ENCODE peak calls at places on chromosomes 13 and 19, in five cellular contexts. Q is CD4-positive, alpha-beta memory T cell; S is CD8-positive, alpha-beta memory T cell; R is transverse colon; A is kidney. D is an unnamed sample. For H3K9me3, the result is how much of the 10 kb centered on the place peaks cover.

GRCh38 chr13:110758195-110758594 is 44.7 kb downstream of the ING1 start:
- DNase-seq in Q (no peak), S (no peak), R (no peak), A (no peak), D (no peak)

GRCh38 chr19:10126213-10126639 is 6.5 kb upstream of the EIF3G start:
- DNase-seq in Q (no peak), S (no peak), R (no peak), A (no peak), D (no peak)

GRCh38 chr13:67574320-67575233 is 344.4 kb upstream of the PCDH9 start:
- DNase-seq in Q (no peak), S (no peak), R (no peak), A (no peak), D (no peak)

GRCh38 chr13:113551081-113552000 is 33.2 kb upstream of the TFDP1 start:
- DNase-seq in Q (no peak), S (no peak), R (peak), A (peak), D (peak)

GRCh38 chr13:66180806-66181205 is 1049.3 kb downstream of the PCDH9 start:
- DNase-seq in Q (no peak), S (no peak), R (no peak), A (no peak), D (no peak)

GRCh38 chr19:11197291-11198174 is at the start of gene KANK2:
- DNase-seq in Q (peak), S (peak), R (peak), A (peak), D (peak)

GRCh38 chr19:28883241-28883693 is 329.7 kb downstream of the UQCRFS1 start:
- DNase-seq in Q (no peak), S (no peak), R (no peak), A (no peak), D (no peak)

GRCh38 chr19:10780368-10780767 is 55.6 kb downstream of the TMED1 start:
- DNase-seq in Q (no peak), S (no peak), R (peak), A (no peak), D (peak)

GRCh38 chr13:99322297-99323103 is 15.3 kb upstream of the GPR183 start:
- DNase-seq in Q (peak), S (no peak), R (no peak), A (no peak), D (no peak)

GRCh38 chr19:41804327-41804726 is 7.9 kb downstream of the CEACAM3 start:
- DNase-seq in Q (no peak), S (no peak), R (no peak), A (no peak), D (no peak)

GRCh38 chr13:113120300-113121182 is 2.1 kb upstream of the F10 start:
- DNase-seq in Q (no peak), S (no peak), R (no peak), A (peak), D (no peak)

GRCh38 chr13:75857291-75857690 is 221.2 kb downstream of the LMO7 start:
- DNase-seq in Q (no peak), S (no peak), R (no peak), A (no peak), D (no peak)

GRCh38 chr13:50798923-50799322 is 44.6 kb downstream of the DLEU7 start:
- DNase-seq in Q (no peak), S (no peak), R (no peak), A (no peak), D (no peak)

GRCh38 chr13:19658192-19658591 is 24.7 kb downstream of the MPHOSPH8 start:
- DNase-seq in Q (no peak), S (no peak), R (no peak), A (no peak), D (no peak)

GRCh38 chr19:4327877-4328242 is 10.8 kb downstream of the STAP2 start:
- DNase-seq in Q (no peak), S (no peak), R (no peak), A (no peak), D (no peak)
- H3K4me3 ChIP-seq in Q (peak), S (peak), R (peak), A (no peak), D (no peak)

GRCh38 chr13:43894438-43894837 is 14.7 kb downstream of the LACC1 start:
- DNase-seq in Q (no peak), S (no peak), R (no peak), A (no peak), D (no peak)
- H3K9me3 ChIP-seq in Q (under half), S (under half), R (under half), A (under half), D (under half)

GRCh38 chr19:14511245-14511625 is 7.0 kb downstream of the DNAJB1 start:
- DNase-seq in Q (no peak), S (no peak), R (no peak), A (no peak), D (no peak)
- H3K4me3 ChIP-seq in Q (no peak), S (no peak), R (no peak), A (no peak), D (no peak)

DNA sequence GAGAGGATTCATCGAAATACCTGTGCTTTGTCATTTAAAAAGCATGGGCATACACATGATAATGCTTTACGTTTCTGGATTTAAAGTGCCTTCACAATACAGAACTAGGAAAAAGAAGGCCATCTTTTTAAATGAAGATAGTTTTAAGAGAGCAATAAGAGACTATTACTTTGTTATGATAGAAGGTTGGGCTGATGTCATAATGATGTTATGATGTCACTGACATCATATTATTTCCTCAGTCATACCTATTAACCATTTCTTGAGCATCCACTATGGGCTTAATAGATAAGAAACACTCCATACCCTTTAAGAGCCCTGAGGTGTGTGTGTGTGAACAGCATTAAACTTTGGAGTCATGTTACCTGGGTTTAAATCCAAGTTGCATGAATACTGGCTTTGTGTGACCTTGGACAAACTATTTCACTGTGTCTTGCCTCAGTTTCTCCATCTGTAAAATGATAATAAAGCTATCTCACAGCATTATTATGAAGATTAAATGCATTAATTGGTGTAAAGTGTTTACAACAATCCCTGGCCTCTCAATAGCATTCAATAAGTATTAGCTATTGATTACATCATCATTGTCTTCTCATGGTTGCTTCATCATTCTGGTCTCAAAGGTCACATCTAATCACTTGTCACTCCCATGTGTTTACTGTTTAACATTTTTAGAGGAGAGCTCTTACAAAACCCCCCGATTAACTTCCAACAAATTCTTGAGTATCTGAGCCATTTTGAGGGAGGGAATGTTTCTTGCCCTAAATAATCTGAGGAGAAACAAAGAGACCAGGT is 11.1 kb downstream of the ZNF181 start:
- DNase-seq in Q (no peak), S (no peak), R (no peak), A (no peak), D (no peak)
- H3K9me3 ChIP-seq in Q (under half), S (under half), R (under half), A (under half), D (under half)